ENCODE peak calls at places on chromosomes 13 and 19, in seven cellular contexts. G, D, W, C, U, N and I are unnamed samples.

GRCh38 chr13:113406321-113407102 is 42.6 kb upstream of the GRTP1 start:
- DNase-seq in G (no peak), D (no peak), W (no peak), C (no peak), U (no peak), N (no peak), I (no peak)

GRCh38 chr19:2771786-2772674 is 11.0 kb downstream of the SGTA start:
- DNase-seq in G (no peak), D (no peak), W (no peak), C (no peak), U (no peak), N (no peak), I (no peak)

GRCh38 chr13:44755872-44756271 is 179.7 kb upstream of the TSC22D1 start:
- DNase-seq in G (no peak), D (no peak), W (no peak), C (no peak), U (no peak), N (no peak), I (no peak)

GRCh38 chr19:40807147-40808020 is 8.4 kb downstream of the EGLN2 start:
- DNase-seq in G (no peak), D (no peak), W (no peak), C (no peak), U (no peak), N (peak), I (no peak)

GRCh38 chr19:13795595-13796300 is 505 bp downstream of the ZSWIM4 start:
- DNase-seq in G (no peak), D (no peak), W (peak), C (peak), U (no peak), N (no peak), I (no peak)

GRCh38 chr13:113491418-113491883 is 940 bp upstream of the DCUN1D2 start:
- DNase-seq in G (no peak), D (no peak), W (peak), C (no peak), U (no peak), N (no peak), I (no peak)

GRCh38 chr19:8087876-8088275 is 35.3 kb downstream of the CCL25 start:
- DNase-seq in G (no peak), D (no peak), W (no peak), C (no peak), U (no peak), N (no peak), I (no peak)

GRCh38 chr13:74110053-74110452 is 24.2 kb downstream of the KLF12 start:
- DNase-seq in G (no peak), D (no peak), W (no peak), C (no peak), U (no peak), N (no peak), I (no peak)